ENCODE peak calls at places on chromosome 6, in four cellular contexts. F is stomach, M is H1, I is HepG2. D is an unnamed sample.

GRCh38 chr6:162195441-162195840 is 532.1 kb downstream of the PRKN start:
- DNase-seq in M (no peak), I (no peak), F (no peak), D (no peak)

GRCh38 chr6:70839286-70840266 is 117.3 kb downstream of the B3GAT2 start:
- DNase-seq in F (no peak), M (no peak), I (peak), D (no peak)

GRCh38 chr6:159729598-159729997 is 2.3 kb downstream of the WTAP start:
- DNase-seq in M (no peak), F (no peak), I (no peak), D (no peak)

GRCh38 chr6:152146385-152146784 is 338.9 kb downstream of the ESR1 start:
- DNase-seq in I (no peak), M (no peak), F (no peak), D (no peak)

GRCh38 chr6:127459231-127459641 is at the start of gene KIAA0408:
- DNase-seq in M (no peak), I (no peak), F (peak), D (peak)

GRCh38 chr6:121309768-121310473 is 24.4 kb downstream of the TBC1D32 start:
- DNase-seq in M (no peak), F (no peak), I (no peak), D (no peak)

GRCh38 chr6:14276667-14277404 is 159.3 kb downstream of the CD83 start:
- DNase-seq in M (no peak), I (no peak), F (no peak), D (no peak)

GRCh38 chr6:138609801-138610430 is 110.6 kb upstream of the NHSL1 start:
- DNase-seq in M (no peak), F (no peak), I (peak), D (no peak)

GRCh38 chr6:16592550-16592892 is 168.7 kb downstream of the ATXN1 start:
- DNase-seq in M (no peak), F (no peak), I (no peak), D (no peak)

GRCh38 chr6:56959938-56960337 is 5.0 kb downstream of the BEND6 start:
- DNase-seq in F (no peak), I (no peak), M (no peak), D (no peak)

GRCh38 chr6:37632291-37632690 is 65.4 kb downstream of the MDGA1 start:
- DNase-seq in I (no peak), M (no peak), F (no peak), D (no peak)

GRCh38 chr6:37632989-37633550 is 64.6 kb downstream of the MDGA1 start:
- DNase-seq in F (no peak), M (no peak), I (no peak), D (no peak)

GRCh38 chr6:37631295-37631694 is 66.4 kb downstream of the MDGA1 start:
- DNase-seq in F (no peak), I (no peak), M (no peak), D (no peak)

GRCh38 chr6:37628611-37629320 is 68.9 kb downstream of the MDGA1 start:
- DNase-seq in I (no peak), F (no peak), M (no peak), D (no peak)

DNA sequence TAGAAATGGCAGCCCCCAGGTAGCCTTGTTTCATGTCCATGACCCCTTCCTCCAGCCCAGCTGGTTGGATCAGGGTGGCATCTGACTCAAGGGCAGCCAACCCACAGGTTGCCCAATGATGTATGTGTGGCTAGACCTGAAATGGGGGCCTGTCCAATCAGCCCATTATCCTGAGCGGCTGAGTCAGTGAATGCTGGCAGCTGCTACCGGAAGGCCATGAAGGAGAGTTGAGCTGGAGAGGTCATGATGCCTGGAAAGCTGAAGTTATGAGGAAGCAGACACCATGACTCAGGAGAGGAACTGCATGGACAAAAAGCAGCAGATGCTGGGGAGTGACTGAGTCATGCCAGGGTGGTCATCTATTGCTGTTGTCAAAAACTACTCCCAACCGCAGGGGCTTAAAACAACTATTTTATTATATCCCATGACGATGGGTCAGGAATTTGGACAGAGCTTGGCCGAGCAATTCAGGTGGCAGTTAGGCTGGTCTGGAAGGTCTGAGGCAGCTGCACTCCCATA is 67.3 kb downstream of the MDGA1 start:
- DNase-seq in F (peak), I (peak), M (no peak), D (peak)
- H3K27ac ChIP-seq in F (peak), I (no peak), M (no peak), D (peak)

DNA sequence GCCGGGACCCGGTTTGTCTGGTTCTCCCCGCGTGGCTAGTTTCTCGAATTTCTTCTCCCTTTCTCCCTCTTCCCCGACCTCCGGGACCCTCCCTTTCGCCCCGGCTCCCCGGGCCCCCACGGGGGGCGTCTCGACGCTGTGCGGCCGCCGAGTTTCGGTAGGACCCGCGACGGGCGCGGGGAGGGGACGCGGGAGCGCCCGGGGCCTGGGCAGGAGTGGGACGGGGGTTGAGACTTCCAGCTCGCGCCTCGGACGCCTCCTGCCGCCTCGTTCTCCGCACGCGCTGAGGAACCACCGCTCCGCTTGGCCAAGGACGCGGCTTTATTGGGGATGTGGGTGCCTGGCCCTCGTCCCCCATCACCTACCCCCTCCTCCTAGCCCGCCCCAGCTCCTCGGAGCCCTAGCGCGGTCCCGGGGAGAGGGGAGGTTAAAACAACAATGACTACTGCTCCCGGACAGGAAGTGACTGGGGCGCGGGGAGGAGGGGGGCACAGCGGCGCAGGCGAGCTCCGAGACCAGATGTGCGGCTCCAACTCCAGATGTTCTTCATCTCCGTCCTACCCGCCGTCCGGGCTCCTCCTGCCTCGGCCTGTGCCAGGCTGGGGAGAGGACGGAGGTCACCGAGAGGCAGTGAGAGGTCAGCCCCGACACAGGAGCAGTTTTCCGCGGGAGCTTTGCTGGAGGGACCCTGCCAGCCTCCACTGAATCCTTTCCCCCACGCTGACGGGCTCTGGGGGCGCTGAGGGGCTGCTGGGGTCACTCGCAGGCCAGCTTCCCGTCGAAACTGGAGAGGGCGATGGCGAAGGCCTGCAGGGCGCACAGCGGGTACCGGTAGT is 910 bp upstream of the TEAD3 start:
- DNase-seq in F (peak), I (peak), M (no peak), D (peak)
- TF ChIP-seq POLR2A in F (no peak), I (no peak), M (no peak), D (no peak)

DNA sequence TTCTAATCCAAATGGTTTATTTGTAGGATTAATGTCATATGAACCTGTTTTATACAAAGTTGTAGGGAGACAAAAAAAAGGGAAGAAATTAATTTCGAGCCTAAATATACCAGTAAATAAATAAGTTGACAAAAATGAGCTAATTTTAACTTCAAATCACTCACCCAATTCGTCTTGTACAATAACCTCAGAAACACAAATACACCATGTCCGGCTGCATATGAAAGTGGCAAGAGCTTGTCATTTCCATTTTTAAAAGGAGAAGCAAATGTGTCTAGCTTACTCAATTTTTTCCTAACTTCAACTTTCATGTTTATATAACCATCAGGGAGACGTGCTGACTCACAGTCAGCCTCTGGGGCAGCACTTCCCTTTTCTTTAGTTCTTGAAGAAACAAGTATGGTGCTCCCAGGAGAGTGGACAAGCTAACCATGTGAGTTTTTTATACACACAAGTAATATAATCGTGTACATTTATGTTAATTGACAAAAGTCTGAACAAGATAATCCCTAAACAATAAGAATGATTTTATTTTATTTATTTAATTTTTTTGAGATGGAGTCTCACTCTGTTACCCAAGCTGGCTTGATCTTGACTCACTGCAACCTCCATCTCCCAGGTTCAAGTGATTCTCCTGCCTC is 55.5 kb upstream of the SGK1 start:
- DNase-seq in F (no peak), M (no peak), I (no peak), D (peak)
- H3K27ac ChIP-seq in F (peak), M (no peak), I (no peak), D (peak)

GRCh38 chr6:25365159-25365558 is 86.0 kb downstream of the CARMIL1 start:
- DNase-seq in M (no peak), F (no peak), I (no peak), D (no peak)

GRCh38 chr6:25363429-25363828 is 84.3 kb downstream of the CARMIL1 start:
- DNase-seq in M (no peak), I (no peak), F (no peak), D (no peak)

GRCh38 chr6:25359191-25359861 is 80.2 kb downstream of the CARMIL1 start:
- DNase-seq in I (no peak), F (no peak), M (no peak), D (no peak)

GRCh38 chr6:25360611-25361010 is 81.4 kb downstream of the CARMIL1 start:
- DNase-seq in I (no peak), M (no peak), F (no peak), D (no peak)

GRCh38 chr6:25359891-25360290 is 80.7 kb downstream of the CARMIL1 start:
- DNase-seq in F (no peak), M (no peak), I (no peak), D (no peak)
- TF ChIP-seq POLR2A in F (no peak), M (no peak), I (no peak), D (no peak)

DNA sequence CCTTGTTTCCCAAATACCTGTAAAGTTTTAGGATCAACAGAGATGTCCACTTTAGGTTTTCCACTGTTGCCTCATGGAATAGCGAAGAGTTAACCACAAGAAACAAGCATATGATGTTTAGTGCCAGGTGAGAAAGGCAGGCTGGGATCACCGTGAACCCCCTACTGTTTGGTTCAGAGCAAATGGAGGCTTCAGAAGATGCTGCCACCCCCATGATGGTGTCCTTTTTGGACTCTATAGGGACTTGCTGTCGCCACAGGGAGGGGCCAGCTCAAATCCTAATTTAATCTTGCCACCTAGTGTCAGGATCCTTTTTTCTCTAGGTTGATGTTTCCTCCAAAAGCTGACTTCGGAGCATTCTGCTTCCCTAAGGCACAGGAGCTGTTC is 1.9 kb upstream of the DLL1 start:
- DNase-seq in M (no peak), F (no peak), I (no peak), D (no peak)
- H3K27ac ChIP-seq in M (no peak), F (peak), I (no peak), D (no peak)

GRCh38 chr6:17835784-17836183 is 129.1 kb upstream of the NUP153 start:
- DNase-seq in M (no peak), F (no peak), I (no peak), D (no peak)

GRCh38 chr6:17836298-17836697 is 129.6 kb upstream of the NUP153 start:
- DNase-seq in F (no peak), M (no peak), I (no peak), D (no peak)

GRCh38 chr6:17842934-17843821 is 136.5 kb upstream of the NUP153 start:
- DNase-seq in M (no peak), I (no peak), F (no peak), D (no peak)

GRCh38 chr6:17842014-17842776 is 135.5 kb upstream of the NUP153 start:
- DNase-seq in I (no peak), M (no peak), F (no peak), D (no peak)

GRCh38 chr6:17839526-17839925 is 132.8 kb upstream of the NUP153 start:
- DNase-seq in F (no peak), M (no peak), I (no peak), D (no peak)
- TF ChIP-seq POLR2A in F (no peak), M (no peak), I (no peak), D (no peak)

GRCh38 chr6:39893286-39893685 is 41.0 kb downstream of the MOCS1 start:
- DNase-seq in M (no peak), I (no peak), F (no peak), D (no peak)

GRCh38 chr6:39891976-39892375 is 42.3 kb downstream of the MOCS1 start:
- DNase-seq in M (no peak), I (no peak), F (no peak), D (no peak)

GRCh38 chr6:39889229-39889628 is 45.0 kb downstream of the MOCS1 start:
- DNase-seq in I (no peak), M (no peak), F (no peak), D (no peak)

GRCh38 chr6:39891353-39891752 is 42.9 kb downstream of the MOCS1 start:
- DNase-seq in I (no peak), F (no peak), M (no peak), D (no peak)

DNA sequence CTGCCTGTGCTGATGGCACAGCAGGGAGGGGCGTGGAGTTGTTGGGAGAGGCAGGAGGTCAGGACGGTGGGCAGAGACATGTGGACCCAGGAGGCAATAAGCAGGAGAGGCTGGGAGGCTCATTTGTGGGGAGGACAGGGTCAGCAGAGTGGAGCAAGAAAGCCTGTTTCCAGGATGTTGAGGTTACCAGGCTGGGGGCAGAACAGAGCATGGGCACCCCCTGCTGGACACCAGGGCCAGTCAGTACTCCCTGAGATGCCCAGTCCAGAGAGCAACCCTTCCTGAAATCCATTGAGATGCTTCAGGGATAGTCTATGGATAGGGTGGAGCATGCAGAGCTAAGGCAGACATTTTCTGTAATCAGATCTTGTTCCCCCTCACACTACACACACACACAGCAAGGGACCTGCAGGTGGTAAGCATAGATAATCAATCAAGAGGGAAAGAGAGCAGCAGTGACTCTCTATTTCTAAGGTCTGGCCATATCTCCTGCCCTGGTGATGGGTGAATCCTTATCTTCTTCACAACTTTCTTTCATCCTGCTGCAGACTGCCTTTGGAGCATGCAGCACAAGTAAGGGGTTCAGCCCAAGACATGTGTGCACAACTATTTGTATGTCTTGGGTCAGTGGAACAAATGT is 41.7 kb downstream of the MOCS1 start:
- DNase-seq in I (peak), M (peak), F (peak), D (peak)
- H3K27ac ChIP-seq in I (no peak), M (no peak), F (peak), D (no peak)

GRCh38 chr6:109381747-109382575 is at the start of gene CD164:
- DNase-seq in F (peak), I (peak), M (peak), D (peak)
- TF ChIP-seq POLR2A in F (no peak), I (peak), M (peak), D (peak)

DNA sequence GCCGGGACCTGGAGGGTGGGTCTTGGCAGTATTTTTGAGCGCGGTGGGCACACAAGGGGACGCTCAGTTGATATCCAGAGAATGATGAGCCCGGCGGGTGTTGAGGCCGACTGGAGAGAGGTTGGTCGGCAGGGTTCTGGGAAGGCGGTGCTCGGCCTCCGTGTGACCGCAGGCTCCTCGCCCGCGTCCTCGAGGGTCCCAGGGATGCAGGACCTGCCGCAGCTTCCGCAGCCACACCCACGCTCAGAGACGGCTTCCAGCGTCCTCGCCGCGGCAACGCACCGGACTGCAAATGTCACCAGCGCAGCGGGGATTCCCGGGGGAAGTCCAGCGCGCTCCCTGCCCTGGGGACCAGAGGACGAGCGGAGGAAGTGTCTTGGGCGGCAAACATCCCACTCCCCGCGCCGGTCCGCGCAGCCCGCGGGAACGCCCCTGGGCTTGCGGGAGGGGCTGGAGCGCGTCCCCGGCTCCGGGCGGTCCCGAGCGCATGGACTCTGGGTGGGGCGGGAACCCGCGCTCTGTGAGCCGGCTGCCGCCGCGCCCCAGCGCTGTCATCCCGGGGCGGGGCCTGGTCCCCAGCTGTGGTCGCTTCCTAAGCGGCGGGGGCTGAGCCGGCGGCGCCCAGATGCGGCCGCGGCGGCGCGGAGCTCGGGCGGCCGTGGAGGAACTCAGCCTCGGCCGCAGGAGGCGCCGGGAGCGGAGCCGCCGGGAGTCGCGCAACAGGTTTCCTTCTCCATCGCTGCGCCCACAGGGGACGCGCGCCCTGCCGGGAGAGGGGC is at the start of gene STX11:
- DNase-seq in I (no peak), F (peak), M (peak), D (peak)
- H3K27ac ChIP-seq in I (no peak), F (peak), M (no peak), D (no peak)